ENCODE peak calls at places on chromosomes 7 and 10, in nine cellular contexts. Q is right cardiac atrium; S is esophagus muscularis mucosa; G is IMR-90; P is spleen; T is effector memory CD4-positive, alpha-beta T cell; X is iPS DF 6.9; U is PC-3; W is A549. L is an unnamed sample. For H3K4me1, the result is how much of the 10 kb centered on the place peaks cover.

GRCh38 chr10:44963772-44964633 is 4.4 kb downstream of the RASSF4 start:
- DNase-seq in T (no peak), U (no peak), P (peak), W (no peak), Q (peak), G (no peak), X (no peak), S (no peak), L (no peak)

GRCh38 chr7:20199015-20199737 is 18.0 kb downstream of the MACC1 start:
- DNase-seq in G (peak), S (no peak), P (peak), X (no peak), W (no peak), U (peak), Q (peak), T (no peak), L (peak)

GRCh38 chr10:114526497-114527238 is 122.4 kb upstream of the AFAP1L2 start:
- DNase-seq in W (peak), S (peak), P (peak), U (peak), X (peak), G (peak), Q (peak), T (peak), L (peak)

GRCh38 chr7:44853391-44853790 is 5.5 kb upstream of the H2AZ2 start:
- DNase-seq in G (no peak), X (no peak), W (no peak), U (no peak), P (no peak), S (no peak), Q (no peak), T (no peak), L (no peak)

GRCh38 chr7:30505174-30505697 is 607 bp upstream of the GGCT start:
- DNase-seq in G (no peak), W (no peak), U (no peak), T (no peak), P (no peak), Q (no peak), S (no peak), X (no peak), L (peak)

GRCh38 chr10:128000660-128001059 is 93.8 kb downstream of the PTPRE start:
- DNase-seq in T (no peak), X (no peak), U (peak), W (no peak), S (no peak), P (no peak), Q (peak), G (no peak), L (no peak)

GRCh38 chr7:26653430-26653911 is 210.9 kb downstream of the SKAP2 start:
- DNase-seq in W (no peak), Q (peak), U (peak), X (no peak), G (no peak), S (no peak), T (no peak), P (no peak), L (peak)

GRCh38 chr10:75029874-75030273 is 81.6 kb upstream of the SAMD8 start:
- DNase-seq in Q (peak), P (no peak), S (no peak), T (no peak), X (no peak), U (no peak), W (no peak), G (peak), L (no peak)

GRCh38 chr7:42753917-42754363 is 157.9 kb downstream of the C7orf25 start:
- DNase-seq in T (no peak), Q (no peak), G (no peak), P (no peak), S (no peak), W (no peak), U (no peak), X (no peak), L (no peak)

GRCh38 chr10:24483701-24484100 is 240.0 kb downstream of the ARHGAP21 start:
- DNase-seq in W (peak), Q (no peak), G (peak), S (no peak), X (no peak), P (no peak), T (no peak), U (peak), L (peak)

GRCh38 chr7:51070163-51070562 is 246.4 kb downstream of the COBL start:
- DNase-seq in P (no peak), U (peak), W (no peak), T (no peak), Q (no peak), S (peak), X (no peak), G (no peak), L (no peak)

GRCh38 chr10:34954142-34954541 is 136.0 kb downstream of the CUL2 start:
- DNase-seq in W (no peak), U (peak), P (no peak), X (no peak), S (no peak), Q (no peak), G (no peak), T (no peak), L (no peak)

GRCh38 chr7:99588868-99589267 is 9.2 kb upstream of the TMEM225B start:
- DNase-seq in T (no peak), S (no peak), U (no peak), X (no peak), W (no peak), Q (no peak), G (no peak), P (no peak), L (no peak)

GRCh38 chr7:45869426-45869825 is 3.5 kb downstream of the CCDC201 start:
- DNase-seq in P (no peak), W (no peak), G (peak), Q (no peak), X (no peak), S (no peak), T (no peak), U (peak), L (peak)

GRCh38 chr10:22849077-22849810 is 78.6 kb upstream of the ARMC3 start:
- DNase-seq in U (no peak), X (no peak), W (no peak), Q (peak), G (no peak), P (peak), S (no peak), T (no peak), L (peak)

GRCh38 chr7:85103962-85104361 is 82.9 kb downstream of the SEMA3D start:
- DNase-seq in U (peak), P (no peak), T (no peak), Q (no peak), G (peak), X (no peak), W (no peak), S (no peak), L (no peak)

GRCh38 chr10:116274141-116274861 is 1.3 kb upstream of the GFRA1 start:
- DNase-seq in S (peak), W (peak), T (no peak), P (no peak), Q (peak), X (no peak), U (no peak), G (no peak), L (peak)

GRCh38 chr7:22039696-22040095 is 94.0 kb upstream of the CDCA7L start:
- DNase-seq in S (no peak), P (no peak), W (no peak), G (no peak), U (no peak), Q (no peak), X (no peak), T (no peak), L (no peak)

GRCh38 chr10:49398000-49398861 is 2.3 kb upstream of the DRGX start:
- DNase-seq in U (peak), P (peak), T (peak), W (peak), Q (peak), S (no peak), G (peak), X (no peak), L (peak)

GRCh38 chr7:55044791-55045190 is 26.0 kb downstream of the EGFR start:
- DNase-seq in P (no peak), U (no peak), T (no peak), Q (no peak), X (no peak), S (no peak), W (no peak), G (no peak), L (no peak)

GRCh38 chr7:158017226-158018060 is 570.2 kb downstream of the PTPRN2 start:
- DNase-seq in U (no peak), W (no peak), G (no peak), X (no peak), S (no peak), Q (no peak), P (peak), T (no peak), L (no peak)

GRCh38 chr7:45514944-45515343 is 59.2 kb upstream of the ADCY1 start:
- DNase-seq in Q (no peak), P (no peak), G (no peak), T (no peak), U (no peak), S (no peak), X (no peak), W (no peak), L (no peak)

GRCh38 chr7:135597926-135598305 is 40.2 kb downstream of the NUP205 start:
- DNase-seq in P (no peak), W (no peak), S (no peak), Q (peak), T (no peak), X (no peak), G (no peak), U (no peak), L (no peak)

GRCh38 chr10:104622598-104623209 is 18.4 kb upstream of the SORCS3 start:
- DNase-seq in Q (no peak), P (no peak), T (no peak), G (no peak), S (peak), W (peak), U (peak), X (no peak), L (no peak)

GRCh38 chr7:131633342-131633843 is 77.0 kb upstream of the PODXL start:
- DNase-seq in Q (peak), U (peak), T (no peak), G (peak), W (peak), X (no peak), P (no peak), S (no peak), L (peak)

GRCh38 chr10:124233546-124234138 is 140.2 kb upstream of the CHST15 start:
- DNase-seq in P (peak), G (no peak), U (no peak), W (no peak), Q (no peak), T (no peak), S (no peak), X (no peak), L (no peak)

GRCh38 chr7:69932034-69932628 is 333.9 kb downstream of the AUTS2 start:
- DNase-seq in T (no peak), U (no peak), X (peak), W (peak), S (no peak), P (no peak), G (peak), Q (peak), L (peak)

GRCh38 chr7:137996386-137996851 is 5.5 kb downstream of the CREB3L2 start:
- DNase-seq in W (no peak), G (peak), T (no peak), X (no peak), P (no peak), S (no peak), Q (peak), U (no peak), L (no peak)

GRCh38 chr7:151642746-151643145 is 123.1 kb upstream of the RHEB start:
- DNase-seq in U (no peak), P (no peak), T (no peak), Q (no peak), G (no peak), W (no peak), X (no peak), S (no peak), L (no peak)

GRCh38 chr10:122298598-122299301 is 27.7 kb downstream of the BTBD16 start:
- DNase-seq in Q (peak), T (peak), U (peak), X (peak), W (peak), G (peak), S (peak), P (peak), L (peak)

GRCh38 chr7:157139142-157140117 is 704 bp downstream of the UBE3C start:
- DNase-seq in G (peak), S (no peak), U (peak), Q (peak), T (peak), W (peak), X (no peak), P (peak), L (peak)

GRCh38 chr7:27031289-27032172 is 64.3 kb downstream of the HOXA1 start:
- DNase-seq in T (no peak), G (peak), X (no peak), P (no peak), Q (no peak), U (peak), S (no peak), W (no peak), L (peak)

GRCh38 chr7:87202208-87202607 is 17.3 kb downstream of the TMEM243 start:
- DNase-seq in G (no peak), S (no peak), W (no peak), Q (no peak), U (no peak), T (no peak), P (no peak), X (no peak), L (no peak)

GRCh38 chr10:123429631-123430257 is 236.4 kb upstream of the GPR26 start:
- DNase-seq in X (no peak), G (no peak), U (no peak), P (no peak), Q (no peak), W (no peak), T (no peak), S (no peak), L (no peak)

GRCh38 chr10:1369665-1370064 is 313.5 kb downstream of the WDR37 start:
- DNase-seq in P (no peak), X (no peak), U (no peak), W (no peak), T (no peak), G (no peak), S (no peak), Q (no peak), L (no peak)

GRCh38 chr10:110885932-110886674 is 14.4 kb downstream of the PDCD4 start:
- DNase-seq in X (no peak), U (peak), G (no peak), T (no peak), P (no peak), Q (no peak), S (no peak), W (no peak), L (no peak)

GRCh38 chr10:110881905-110882304 is 10.2 kb downstream of the PDCD4 start:
- DNase-seq in W (no peak), U (no peak), P (no peak), G (no peak), X (no peak), T (no peak), Q (no peak), S (no peak), L (no peak)

GRCh38 chr10:110887560-110887959 is 15.8 kb downstream of the PDCD4 start:
- DNase-seq in U (no peak), Q (no peak), X (no peak), W (no peak), T (no peak), G (no peak), S (no peak), P (no peak), L (no peak)

GRCh38 chr10:110881247-110881646 is 9.5 kb downstream of the PDCD4 start:
- DNase-seq in G (no peak), S (no peak), W (no peak), Q (no peak), X (no peak), T (no peak), P (no peak), U (no peak), L (no peak)

DNA sequence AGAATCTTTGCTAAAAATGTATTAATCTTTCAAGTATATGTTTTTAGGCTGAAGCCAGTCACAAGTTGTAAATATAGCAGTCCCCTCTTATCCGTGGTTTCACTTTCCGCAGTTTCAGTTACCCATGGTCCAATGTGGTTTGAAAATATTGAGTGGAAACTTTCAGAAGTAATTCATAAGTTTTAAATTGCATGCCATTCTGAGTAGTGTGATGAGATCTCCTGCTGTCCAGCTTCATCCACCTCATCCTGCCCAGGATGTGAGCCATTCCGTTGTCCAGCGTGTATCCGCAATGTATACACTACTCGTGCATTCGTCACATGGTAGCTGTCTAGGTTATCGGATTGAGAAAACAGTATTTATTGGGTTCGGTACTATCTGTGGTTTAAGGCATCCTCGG is 12.2 kb downstream of the PDCD4 start:
- DNase-seq in Q (no peak), G (peak), S (no peak), X (no peak), W (no peak), T (no peak), U (peak), P (no peak), L (no peak)
- H3K4me1 ChIP-seq in Q (under half), G (under half), S (half or more), X (under half), W (under half), T (under half), U (under half), P (half or more), L (under half)

DNA sequence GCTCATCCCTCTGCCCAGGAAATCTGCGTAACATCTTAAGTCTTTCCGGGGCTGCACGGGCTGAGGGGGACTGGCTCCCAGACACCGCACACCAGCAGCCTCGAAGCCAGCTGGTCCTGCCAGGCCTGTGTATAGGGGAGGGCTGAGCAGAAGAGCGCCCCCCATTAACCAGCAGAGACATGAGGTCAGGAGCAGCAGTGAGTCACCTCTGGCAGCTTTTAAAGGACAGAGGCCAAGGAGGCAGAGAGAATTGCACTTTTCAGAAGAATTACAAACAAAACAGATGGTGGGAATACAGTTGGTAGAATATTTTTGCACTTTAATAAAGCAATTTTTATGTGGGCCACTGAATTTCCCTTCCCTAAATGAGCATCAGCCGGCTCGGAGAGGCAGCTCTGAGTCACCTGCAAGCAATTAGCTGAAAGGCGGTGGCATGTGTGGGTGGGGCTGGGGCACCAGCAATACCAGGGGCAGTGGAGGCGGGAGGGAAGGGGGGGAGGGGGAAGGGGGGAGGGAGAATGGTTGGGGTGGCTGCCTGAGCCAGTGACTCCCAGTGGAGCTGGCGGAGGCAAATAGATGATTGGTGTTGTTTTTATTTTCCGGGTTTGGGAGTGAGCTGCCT is 39.1 kb downstream of the GOLGA7B start:
- DNase-seq in Q (no peak), P (peak), U (peak), X (no peak), W (peak), T (no peak), G (peak), S (no peak), L (peak)
- H3K27ac ChIP-seq in Q (no peak), P (no peak), U (peak), X (no peak), W (peak), T (no peak), G (no peak), S (no peak), L (peak)

DNA sequence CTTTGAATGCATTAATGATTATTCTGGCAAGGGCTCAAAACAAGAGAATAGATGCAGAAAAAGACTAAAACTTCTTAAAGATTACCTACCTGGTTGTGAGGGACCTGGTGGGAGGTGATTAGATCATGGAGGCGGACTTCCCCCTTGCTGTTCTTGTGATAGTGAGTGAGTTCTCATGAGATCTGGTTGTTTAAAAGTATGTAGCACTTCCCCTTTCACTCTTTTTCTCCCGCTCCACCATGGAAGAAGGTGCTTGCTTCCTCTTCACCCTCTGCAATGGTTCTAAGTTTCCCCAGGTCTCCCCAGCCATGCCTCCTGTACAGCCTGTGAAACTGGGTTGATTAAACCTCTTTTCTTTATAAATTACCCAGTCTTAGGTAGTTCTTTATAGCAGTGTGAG is 226.6 kb downstream of the ARHGAP12 start:
- DNase-seq in S (no peak), T (no peak), Q (no peak), X (no peak), P (no peak), W (no peak), G (no peak), U (no peak), L (no peak)
- H3K4me1 ChIP-seq in S (half or more), T (under half), Q (under half), X (under half), P (half or more), W (under half), G (under half), U (under half), L (under half)

DNA sequence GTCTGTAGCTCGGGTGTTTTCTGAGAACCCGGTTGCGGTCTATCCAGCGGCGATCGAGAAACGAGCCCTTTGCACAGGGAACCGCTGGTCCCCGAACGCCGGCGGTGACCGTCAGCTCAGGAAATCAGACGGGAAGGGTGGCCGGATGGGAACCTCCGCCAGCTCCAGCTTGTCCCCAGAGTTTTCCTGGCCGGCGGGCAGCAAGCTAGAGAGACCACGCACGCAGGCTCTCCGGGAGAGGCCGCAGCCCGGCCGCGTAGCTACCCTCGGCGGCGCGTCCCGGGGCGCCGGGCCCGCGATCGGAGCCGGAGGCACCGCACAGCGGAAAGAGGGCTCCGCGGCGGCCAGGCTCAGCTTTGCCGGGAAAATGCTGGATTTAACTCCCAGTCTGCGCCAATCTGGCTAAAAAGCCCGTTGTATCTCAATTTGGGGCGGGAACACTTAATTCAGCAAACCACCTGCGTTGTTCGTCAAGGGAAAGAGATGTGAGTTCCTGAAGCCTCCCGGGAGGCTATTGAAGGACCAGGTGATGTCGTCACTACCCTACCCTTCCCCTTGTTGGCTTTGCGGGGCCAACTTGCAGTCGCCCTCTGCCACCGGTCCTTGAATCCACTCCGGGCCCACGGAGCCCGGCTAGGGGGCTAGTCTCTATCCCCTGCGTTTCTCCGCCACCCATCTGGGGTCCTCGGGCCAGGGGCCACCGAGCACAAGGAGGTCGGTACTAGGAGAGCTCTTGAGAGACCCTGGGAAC is 859 bp upstream of the CH25H start:
- DNase-seq in U (no peak), Q (peak), T (no peak), P (peak), S (peak), G (no peak), W (peak), X (no peak), L (peak)
- H3K27ac ChIP-seq in U (no peak), Q (peak), T (no peak), P (peak), S (peak), G (peak), W (peak), X (no peak), L (peak)

GRCh38 chr7:67870396-67870795 is 873.8 kb downstream of the TYW1 start:
- DNase-seq in X (no peak), S (no peak), T (no peak), Q (no peak), G (no peak), U (no peak), P (no peak), W (no peak), L (no peak)

GRCh38 chr7:67878808-67879207 is 882.2 kb downstream of the TYW1 start:
- DNase-seq in G (no peak), W (no peak), U (no peak), P (no peak), S (no peak), T (no peak), Q (no peak), X (no peak), L (no peak)

GRCh38 chr7:67875558-67875957 is 878.9 kb downstream of the TYW1 start:
- DNase-seq in U (no peak), W (no peak), P (no peak), Q (no peak), S (no peak), X (no peak), T (no peak), G (no peak), L (no peak)
- H3K4me1 ChIP-seq in U (under half), W (under half), P (under half), Q (under half), S (under half), X (under half), T (under half), G (under half), L (under half)

L was measured in osteoblast.